ENCODE peak calls at places on chromosomes 16 and 17, in five cellular contexts. S is WTC11; W is activated CD4-positive, alpha-beta T cell treated with anti-CD3 and anti-CD28 coated beads, Interleukin-2, amount 50 U/mL, for 1 hour; L is colonic mucosa; P is effector CD4-positive, alpha-beta T cell. X is an unnamed sample.

GRCh38 chr17:72832306-72832705 is 260.2 kb downstream of the SLC39A11 start:
- DNase-seq in W (no peak), P (no peak), S (no peak), L (no peak), X (no peak)

GRCh38 chr16:56421313-56421712 is 4.0 kb downstream of the AMFR start:
- DNase-seq in W (no peak), P (no peak), S (no peak), L (no peak), X (no peak)

GRCh38 chr16:11833951-11834695 is 17.2 kb downstream of the RSL1D1 start:
- DNase-seq in L (no peak), S (no peak), W (no peak), P (no peak), X (no peak)

GRCh38 chr16:56525154-56525720 is 5.4 kb upstream of the BBS2 start:
- DNase-seq in W (no peak), S (no peak), L (no peak), P (no peak), X (no peak)

GRCh38 chr16:3857189-3858013 is 23.1 kb downstream of the CREBBP start:
- DNase-seq in L (no peak), S (no peak), P (no peak), W (no peak), X (no peak)

GRCh38 chr16:49608801-49609200 is 235.2 kb downstream of the C16orf78 start:
- DNase-seq in S (no peak), W (no peak), L (no peak), P (no peak), X (peak; percentile 22)

GRCh38 chr16:278863-279366 is 1.5 kb upstream of the ARHGDIG start:
- DNase-seq in W (peak; percentile 10), S (no peak), L (no peak), P (no peak), X (no peak)

GRCh38 chr16:27174798-27175197 is 28.5 kb upstream of the KDM8 start:
- DNase-seq in L (no peak), P (no peak), S (no peak), W (no peak), X (no peak)

GRCh38 chr16:89169778-89170177 is 1.8 kb upstream of the CDH15 start:
- DNase-seq in P (no peak), S (no peak), L (no peak), W (no peak), X (no peak)

GRCh38 chr16:88810868-88811599 is 694 bp downstream of the APRT start:
- DNase-seq in L (peak; percentile 83), W (peak; percentile 53), S (no peak), P (peak; percentile 52), X (peak; percentile 78)

GRCh38 chr16:66741131-66741900 is 10.1 kb downstream of the DYNC1LI2 start:
- DNase-seq in S (no peak), W (no peak), L (peak; percentile 95), P (no peak), X (peak; percentile 92)

X was measured in mucosa of gallbladder.